ENCODE peak calls at places on chromosomes 4 and X, in four cellular contexts. Z is GM06990, J is BJ, T is HFF-Myc. F is an unnamed sample.

GRCh38 chrX:69018416-69019072 is 146.7 kb downstream of the PJA1 start:
- DNase-seq in J (no peak), Z (no peak), T (no peak), F (no peak)

GRCh38 chr4:109648266-109648996 is 54.8 kb downstream of the CASP6 start:
- DNase-seq in J (no peak), T (no peak), Z (peak), F (no peak)

GRCh38 chr4:84899616-84900015 is 66.9 kb downstream of the WDFY3 start:
- DNase-seq in J (no peak), T (no peak), Z (no peak), F (no peak)

GRCh38 chrX:46165411-46165810 is 379.8 kb downstream of the ZNF674 start:
- DNase-seq in Z (no peak), T (no peak), J (no peak), F (peak)

GRCh38 chrX:38882894-38883620 is 81.8 kb downstream of the MID1IP1 start:
- DNase-seq in T (peak), J (peak), Z (no peak), F (peak)

GRCh38 chr4:123232439-123232838 is 164.2 kb upstream of the SPRY1 start:
- DNase-seq in J (peak), Z (no peak), T (no peak), F (no peak)

GRCh38 chr4:85548841-85549240 is 73.9 kb downstream of the ARHGAP24 start:
- DNase-seq in J (no peak), Z (no peak), T (no peak), F (no peak)

GRCh38 chr4:6198768-6199343 is 1.5 kb downstream of the JAKMIP1 start:
- DNase-seq in Z (no peak), J (no peak), T (no peak), F (no peak)

GRCh38 chr4:8025668-8026067 is 86.0 kb upstream of the AFAP1 start:
- DNase-seq in J (no peak), T (no peak), Z (no peak), F (no peak)

GRCh38 chr4:144903953-144904711 is 193.9 kb downstream of the ANAPC10 start:
- DNase-seq in T (no peak), J (no peak), Z (no peak), F (no peak)

GRCh38 chrX:119757979-119758681 is at the start of gene SOWAHD:
- DNase-seq in J (no peak), Z (peak), T (no peak), F (no peak)

GRCh38 chr4:73862357-73862756 is 6.8 kb upstream of the CXCL1 start:
- DNase-seq in Z (no peak), T (no peak), J (no peak), F (no peak)

GRCh38 chrX:49272426-49272825 is 2.8 kb downstream of the PPP1R3F start:
- DNase-seq in Z (no peak), J (no peak), T (no peak), F (no peak)

GRCh38 chr4:55635760-55636621 is at the start of gene NMU:
- DNase-seq in Z (peak), J (no peak), T (no peak), F (no peak)

GRCh38 chr4:20272411-20272872 is 20.7 kb downstream of the SLIT2 start:
- DNase-seq in Z (no peak), J (no peak), T (no peak), F (no peak)

GRCh38 chr4:109989044-109989443 is 76.4 kb downstream of the EGF start:
- DNase-seq in Z (no peak), T (no peak), J (no peak), F (no peak)

GRCh38 chr4:101025755-101026154 is 321.6 kb downstream of the PPP3CA start:
- DNase-seq in T (no peak), J (no peak), Z (no peak), F (no peak)

GRCh38 chr4:104491826-104492771 is 2.6 kb downstream of the CXXC4 start:
- DNase-seq in T (no peak), Z (peak), J (no peak), F (no peak)

GRCh38 chr4:48340276-48340904 is 939 bp upstream of the SLAIN2 start:
- DNase-seq in T (peak), J (no peak), Z (peak), F (peak)

GRCh38 chrX:71910526-71911022 is at the start of gene NHSL2:
- DNase-seq in T (no peak), Z (no peak), J (no peak), F (no peak)

GRCh38 chr4:155805016-155805415 is 46.2 kb downstream of the GUCY1B1 start:
- DNase-seq in T (no peak), Z (no peak), J (no peak), F (no peak)

GRCh38 chrX:119734897-119735339 is 23.5 kb upstream of the SOWAHD start:
- DNase-seq in T (no peak), J (no peak), Z (no peak), F (no peak)

GRCh38 chr4:86544313-86544966 is 49.7 kb upstream of the PTPN13 start:
- DNase-seq in J (no peak), Z (peak), T (no peak), F (no peak)

GRCh38 chr4:31995943-31996901 is 1276.1 kb downstream of the PCDH7 start:
- DNase-seq in T (no peak), J (no peak), Z (no peak), F (no peak)

DNA sequence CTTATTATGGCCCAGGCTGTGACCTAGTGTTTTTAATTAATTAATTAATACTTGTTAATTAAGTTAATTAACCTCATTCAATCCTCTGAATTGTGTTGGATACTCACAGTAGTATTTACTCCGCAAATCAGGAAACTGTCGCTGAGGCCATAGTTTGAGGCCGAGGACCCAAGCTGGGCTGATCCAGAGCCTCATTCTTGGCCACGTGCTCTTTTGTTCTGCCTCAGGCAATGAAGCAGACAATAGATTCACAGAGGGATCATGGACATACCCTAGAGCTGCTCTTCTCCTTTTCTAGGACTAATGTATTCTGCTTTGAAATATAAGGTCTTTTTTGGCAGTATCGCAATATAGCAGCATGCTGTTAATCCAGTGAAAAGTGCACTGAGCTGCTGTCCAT is 24.0 kb upstream of the SNCA start:
- DNase-seq in T (no peak), Z (no peak), J (no peak), F (no peak)
- TF ChIP-seq CTCF in T (no peak), Z (no peak), J (no peak), F (no peak)

GRCh38 chr4:89301902-89302301 is 5.7 kb downstream of the GPRIN3 start:
- DNase-seq in J (no peak), T (no peak), Z (no peak), F (no peak)

GRCh38 chr4:89305028-89305427 is 2.6 kb downstream of the GPRIN3 start:
- DNase-seq in T (no peak), J (no peak), Z (no peak), F (no peak)

GRCh38 chr4:89303177-89303576 is 4.4 kb downstream of the GPRIN3 start:
- DNase-seq in T (no peak), J (no peak), Z (no peak), F (no peak)

GRCh38 chr4:89305712-89306437 is 1.7 kb downstream of the GPRIN3 start:
- DNase-seq in Z (no peak), J (no peak), T (no peak), F (no peak)

GRCh38 chr4:89303989-89304388 is 3.6 kb downstream of the GPRIN3 start:
- DNase-seq in Z (no peak), J (no peak), T (no peak), F (no peak)
- H3K4me3 ChIP-seq in Z (no peak), J (no peak), T (no peak), F (no peak)

GRCh38 chr4:90030953-90031352 is 96.2 kb upstream of the CCSER1 start:
- DNase-seq in J (no peak), T (no peak), Z (no peak), F (no peak)
- TF ChIP-seq CTCF in J (no peak), T (no peak), Z (no peak), F (no peak)

DNA sequence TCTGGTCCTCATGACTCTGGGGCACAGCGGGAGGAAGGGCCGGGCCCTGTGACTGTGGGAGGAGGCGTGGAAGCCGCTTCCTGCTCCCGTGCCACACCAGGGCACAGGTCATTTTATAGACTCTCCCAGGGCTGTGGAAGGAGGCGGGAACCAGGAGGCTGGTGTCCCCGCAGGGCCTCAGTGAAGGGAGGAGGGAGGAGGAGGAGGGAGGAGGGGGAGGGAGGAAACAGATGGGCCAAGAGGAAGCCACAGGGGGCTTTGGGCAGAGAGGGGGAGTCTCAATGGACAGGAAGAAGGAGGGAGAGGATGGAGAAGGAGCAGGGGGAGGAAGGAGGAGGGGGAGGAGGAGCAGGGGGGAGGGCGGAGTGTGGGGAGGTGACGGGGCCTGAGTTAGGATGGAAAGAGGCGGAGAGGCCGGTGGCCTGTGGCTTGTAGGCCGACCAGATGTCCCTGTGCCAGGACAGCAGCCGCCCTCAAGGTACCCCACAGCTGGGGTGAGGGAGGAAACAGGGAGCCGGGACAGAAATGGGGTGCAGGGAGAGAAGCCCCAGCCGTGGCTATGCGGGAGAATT is 6.2 kb upstream of the PLCXD1 start:
- DNase-seq in Z (no peak), T (no peak), J (no peak), F (no peak)
- H3K4me3 ChIP-seq in Z (no peak), T (no peak), J (no peak), F (no peak)

GRCh38 chrX:27555514-27555913 is 34.6 kb upstream of the DCAF8L2 start:
- DNase-seq in Z (no peak), T (no peak), J (no peak), F (no peak)
- TF ChIP-seq CTCF in Z (peak), T (no peak), J (no peak), F (no peak)

DNA sequence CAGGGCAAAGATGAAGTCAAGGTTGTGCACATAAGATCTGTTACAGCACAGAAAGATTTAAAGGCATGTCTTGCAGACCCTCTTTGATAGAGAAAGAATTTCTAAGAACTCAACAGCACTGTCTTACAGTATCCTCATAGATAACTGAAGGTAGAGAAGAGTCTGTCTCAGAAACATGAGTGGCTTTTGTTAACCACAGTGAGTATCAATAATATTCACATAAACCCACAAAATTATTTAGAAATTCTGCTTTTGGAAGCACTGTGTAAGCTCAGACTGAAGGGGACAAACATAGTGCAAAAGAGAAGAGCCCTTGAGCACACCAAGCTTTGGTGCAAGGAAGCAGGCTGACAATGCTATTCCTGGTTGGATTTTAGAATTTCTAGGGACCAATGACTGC is 166.0 kb upstream of the SH3RF1 start:
- DNase-seq in T (no peak), J (no peak), Z (no peak), F (no peak)
- H3K4me3 ChIP-seq in T (no peak), J (no peak), Z (no peak), F (no peak)